ENCODE peak calls at places on chromosomes 16 and 17, in nine cellular contexts. R, B, U, S, M, P, H, Q and V are unnamed samples.

GRCh38 chr17:78110363-78111011 is 18.1 kb downstream of the TMC6 start:
- DNase-seq in Q (no peak), B (no peak), S (no peak), M (no peak), H (no peak), R (no peak), U (no peak), P (no peak), V (no peak)

GRCh38 chr16:66537236-66537635 is 12.7 kb downstream of the TK2 start:
- DNase-seq in R (no peak), Q (no peak), S (no peak), P (no peak), B (no peak), H (no peak), M (no peak), U (no peak), V (no peak)

GRCh38 chr17:45184144-45184543 is 22.5 kb downstream of the HEXIM2 start:
- DNase-seq in S (no peak), B (no peak), P (no peak), R (no peak), H (no peak), Q (no peak), U (no peak), M (no peak), V (no peak)

GRCh38 chr17:4728124-4728523 is 3.1 kb upstream of the MED11 start:
- DNase-seq in B (no peak), Q (no peak), R (no peak), U (no peak), M (no peak), S (no peak), H (peak; percentile 57), P (peak; percentile 30), V (no peak)

GRCh38 chr17:37702605-37703004 is 42.3 kb downstream of the HNF1B start:
- DNase-seq in H (no peak), B (peak; percentile 57), M (no peak), Q (peak; percentile 38), P (peak; percentile 18), S (no peak), R (no peak), U (no peak), V (peak; percentile 35)

GRCh38 chr16:8867483-8868271 is 1.1 kb downstream of the CARHSP1 start:
- DNase-seq in B (no peak), S (no peak), H (peak; percentile 45), Q (no peak), M (no peak), P (no peak), R (no peak), U (no peak), V (no peak)

GRCh38 chr17:48102700-48103378 is 1.6 kb upstream of the CBX1 start:
- DNase-seq in P (no peak), S (no peak), M (no peak), R (no peak), Q (no peak), H (no peak), B (no peak), U (no peak), V (no peak)

GRCh38 chr17:55577011-55577586 is 65.8 kb upstream of the SMIM36 start:
- DNase-seq in M (peak; percentile 41), U (no peak), H (no peak), Q (peak; percentile 54), B (peak; percentile 77), S (peak; percentile 28), P (peak; percentile 72), R (no peak), V (no peak)

GRCh38 chr17:31525801-31526549 is 134.5 kb downstream of the RAB11FIP4 start:
- DNase-seq in M (no peak), R (peak; percentile 70), P (no peak), S (no peak), H (no peak), B (no peak), U (no peak), Q (no peak), V (no peak)
- TF ChIP-seq CTCF in M (no peak), R (peak; percentile 49), P (peak; percentile 26), S (no peak), H (no peak), B (peak; percentile 52), U (peak; percentile 46), Q (peak; percentile 32), V (peak; percentile 14)

DNA sequence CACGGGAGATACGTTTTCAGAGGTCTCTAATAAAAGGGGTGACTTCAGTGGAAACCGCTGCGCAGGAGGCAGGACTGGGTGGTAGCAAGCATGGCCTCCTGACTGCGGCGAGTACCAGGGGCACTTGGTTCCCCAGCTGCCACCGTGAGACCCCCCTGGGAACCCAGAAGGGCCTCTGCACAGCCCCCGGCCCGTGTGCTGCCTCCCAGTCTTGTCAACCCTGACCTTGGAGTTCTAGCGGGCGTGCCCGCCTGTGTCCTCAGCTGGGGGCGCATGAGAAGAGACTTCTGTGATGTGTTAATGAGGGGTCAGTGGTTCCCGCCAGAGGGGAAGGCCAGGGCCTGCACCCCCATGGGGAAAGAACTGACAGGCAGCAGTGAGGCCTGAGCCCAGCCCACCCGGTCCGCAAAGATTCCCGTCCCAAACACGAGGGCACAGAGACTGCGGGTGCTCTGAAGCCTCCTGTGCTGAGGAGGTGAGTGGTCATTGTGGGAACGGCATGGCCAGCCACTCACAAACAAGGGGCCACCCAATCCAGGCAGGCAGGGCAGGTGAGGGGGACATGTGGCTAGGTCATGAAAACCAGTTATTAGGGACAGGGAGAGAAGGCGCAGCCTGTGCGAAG is 9.4 kb downstream of the ZNF276 start:
- DNase-seq in R (no peak), P (no peak), U (no peak), M (no peak), S (no peak), H (no peak), B (no peak), Q (no peak), V (no peak)
- TF ChIP-seq CTCF in R (no peak), P (no peak), U (no peak), M (no peak), S (no peak), H (no peak), B (no peak), Q (no peak), V (no peak)

GRCh38 chr17:68533887-68534700 is 21.9 kb downstream of the PRKAR1A start:
- DNase-seq in U (no peak), M (no peak), B (peak; percentile 84), R (no peak), P (peak; percentile 47), Q (peak; percentile 43), S (no peak), H (no peak), V (peak; percentile 55)
- TF ChIP-seq CTCF in U (peak; percentile 55), M (no peak), B (peak; percentile 51), R (peak; percentile 61), P (peak; percentile 40), Q (peak; percentile 27), S (no peak), H (no peak), V (peak; percentile 50)

GRCh38 chr16:12805091-12805490 is 1.4 kb upstream of the CPPED1 start:
- DNase-seq in M (no peak), B (no peak), H (no peak), S (no peak), U (no peak), P (no peak), R (no peak), Q (no peak), V (no peak)

GRCh38 chr16:12802661-12803060 is 1.0 kb downstream of the CPPED1 start:
- DNase-seq in P (no peak), M (no peak), S (no peak), R (no peak), U (no peak), H (no peak), Q (no peak), B (no peak), V (no peak)

GRCh38 chr16:12804395-12804794 is 708 bp upstream of the CPPED1 start:
- DNase-seq in Q (no peak), H (no peak), P (no peak), S (no peak), R (no peak), B (no peak), M (no peak), U (no peak), V (no peak)

GRCh38 chr16:12802048-12802447 is 1.6 kb downstream of the CPPED1 start:
- DNase-seq in M (no peak), H (no peak), P (no peak), U (no peak), S (no peak), Q (no peak), B (no peak), R (no peak), V (no peak)

DNA sequence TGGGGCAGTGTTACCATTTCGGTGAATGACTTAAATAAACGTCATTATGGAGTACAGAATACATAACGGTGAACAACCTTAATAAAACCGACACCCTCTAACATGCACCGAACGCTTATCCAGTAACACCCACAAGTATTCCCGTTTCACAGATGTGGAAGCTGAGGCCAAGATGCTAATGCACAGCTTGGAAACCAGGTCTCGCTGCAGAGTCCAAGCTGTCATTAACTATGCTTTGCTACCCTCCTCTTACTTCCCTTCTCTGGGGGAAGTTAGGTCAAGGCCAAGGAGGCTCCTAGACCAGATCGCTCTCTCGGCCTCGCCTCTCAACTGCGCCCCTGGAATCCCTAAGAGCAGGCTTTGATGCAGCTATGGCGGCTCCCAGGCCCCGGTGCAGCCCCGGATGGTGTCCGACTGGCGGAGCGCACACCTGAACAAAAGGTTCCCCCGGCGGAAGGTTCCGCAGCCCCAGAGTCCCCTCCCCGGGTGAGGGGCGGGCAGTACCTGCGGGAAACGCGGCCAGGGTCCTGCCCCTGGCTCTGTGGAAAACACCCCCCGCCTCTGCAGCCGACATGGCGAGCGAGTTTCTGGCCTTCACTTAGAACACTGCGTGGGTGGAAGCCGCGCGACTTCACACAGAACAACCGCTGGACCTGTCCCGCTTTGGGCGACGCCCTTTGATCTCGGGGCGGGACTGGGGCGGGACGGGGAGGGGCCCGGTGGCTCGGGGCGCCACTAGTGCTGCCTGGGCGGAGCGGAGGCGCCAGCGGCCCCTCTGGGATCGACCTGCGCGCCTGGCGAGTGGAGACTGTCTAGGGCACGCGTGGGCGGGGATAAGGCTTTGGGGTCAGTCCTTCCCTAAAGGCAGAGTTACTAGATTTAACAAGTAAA is at the start of gene CPPED1:
- DNase-seq in M (peak; percentile 85), Q (peak; percentile 95), B (peak; percentile 92), S (peak; percentile 94), H (peak; percentile 88), R (peak; percentile 91), U (peak; percentile 79), P (peak; percentile 95), V (peak; percentile 81)
- TF ChIP-seq CTCF in M (peak; percentile 26), Q (no peak), B (no peak), S (no peak), H (no peak), R (no peak), U (no peak), P (no peak), V (no peak)